ENCODE peak calls at places on chromosomes 6 and 20, in four cellular contexts. One of them, this sample, is unnamed. For H3K27me3, the result is how much of the 10 kb centered on the place peaks cover.

GRCh38 chr20:1280421-1281102 is 14.5 kb downstream of the SNPH start:
- DNase-seq in uterus: no peak
- DNase-seq in ovary: no peak
- DNase-seq in HCT116: no peak
- DNase-seq in this sample: peak

GRCh38 chr6:127266892-127267741 is 453 bp downstream of the RNF146 start:
- DNase-seq in ovary: peak
- DNase-seq in uterus: peak
- DNase-seq in HCT116: peak
- DNase-seq in this sample: peak

GRCh38 chr6:112018619-112019416 is 35.1 kb upstream of the CCN6 start:
- DNase-seq in HCT116: no peak
- DNase-seq in uterus: peak
- DNase-seq in ovary: no peak
- DNase-seq in this sample: peak

GRCh38 chr20:4592316-4593148 is 129.2 kb upstream of the PRND start:
- DNase-seq in uterus: peak
- DNase-seq in HCT116: no peak
- DNase-seq in ovary: peak
- DNase-seq in this sample: no peak

GRCh38 chr6:69622230-69622629 is 174.6 kb downstream of the LMBRD1 start:
- DNase-seq in uterus: no peak
- DNase-seq in ovary: no peak
- DNase-seq in HCT116: no peak
- DNase-seq in this sample: no peak

GRCh38 chr20:17417221-17417620 is 114.0 kb downstream of the BFSP1 start:
- DNase-seq in uterus: no peak
- DNase-seq in ovary: no peak
- DNase-seq in HCT116: no peak
- DNase-seq in this sample: no peak

GRCh38 chr6:5968817-5969726 is 37.7 kb downstream of the NRN1 start:
- DNase-seq in ovary: no peak
- DNase-seq in uterus: no peak
- DNase-seq in HCT116: peak
- DNase-seq in this sample: peak

GRCh38 chr20:15760217-15760567 is 813.1 kb downstream of the KIF16B start:
- DNase-seq in HCT116: no peak
- DNase-seq in uterus: no peak
- DNase-seq in ovary: no peak
- DNase-seq in this sample: no peak

GRCh38 chr20:43459022-43459942 is 1.6 kb downstream of the SRSF6 start:
- DNase-seq in HCT116: no peak
- DNase-seq in ovary: peak
- DNase-seq in uterus: peak
- DNase-seq in this sample: no peak

GRCh38 chr6:31465718-31466117 is 32.2 kb upstream of the MICB start:
- DNase-seq in ovary: no peak
- DNase-seq in HCT116: no peak
- DNase-seq in uterus: no peak
- DNase-seq in this sample: no peak

GRCh38 chr20:37095108-37095608 is 639 bp downstream of the RBL1 start:
- DNase-seq in ovary: no peak
- DNase-seq in uterus: no peak
- DNase-seq in HCT116: no peak
- DNase-seq in this sample: no peak

GRCh38 chr6:142543576-142543975 is 241.8 kb downstream of the ADGRG6 start:
- DNase-seq in ovary: no peak
- DNase-seq in HCT116: no peak
- DNase-seq in uterus: no peak
- DNase-seq in this sample: no peak

GRCh38 chr6:104462811-104463599 is 396.7 kb downstream of the HACE1 start:
- DNase-seq in uterus: no peak
- DNase-seq in HCT116: no peak
- DNase-seq in ovary: no peak
- DNase-seq in this sample: no peak

GRCh38 chr6:128071212-128071611 is 170.4 kb upstream of the THEMIS start:
- DNase-seq in uterus: no peak
- DNase-seq in HCT116: no peak
- DNase-seq in ovary: no peak
- DNase-seq in this sample: no peak

GRCh38 chr20:33901132-33901523 is 90.0 kb downstream of the CHMP4B start:
- DNase-seq in uterus: no peak
- DNase-seq in HCT116: no peak
- DNase-seq in ovary: no peak
- DNase-seq in this sample: no peak

GRCh38 chr6:168122521-168122920 is 43.5 kb upstream of the FRMD1 start:
- DNase-seq in uterus: no peak
- DNase-seq in HCT116: no peak
- DNase-seq in ovary: no peak
- DNase-seq in this sample: no peak

GRCh38 chr6:111564482-111564945 is 41.2 kb downstream of the TRAF3IP2 start:
- DNase-seq in uterus: peak
- DNase-seq in HCT116: no peak
- DNase-seq in ovary: no peak
- DNase-seq in this sample: peak

GRCh38 chr6:118963003-118963402 is 28.0 kb upstream of the MCM9 start:
- DNase-seq in uterus: no peak
- DNase-seq in HCT116: peak
- DNase-seq in ovary: no peak
- DNase-seq in this sample: no peak

GRCh38 chr6:53573299-53573698 is 28.4 kb upstream of the GCLC start:
- DNase-seq in HCT116: no peak
- DNase-seq in uterus: no peak
- DNase-seq in ovary: no peak
- DNase-seq in this sample: no peak

GRCh38 chr20:3121271-3121911 is 36.9 kb upstream of the AVP start:
- DNase-seq in HCT116: no peak
- DNase-seq in uterus: no peak
- DNase-seq in ovary: no peak
- DNase-seq in this sample: no peak

GRCh38 chr6:132790450-132790849 is 8.0 kb downstream of the SLC18B1 start:
- DNase-seq in uterus: no peak
- DNase-seq in ovary: no peak
- DNase-seq in HCT116: no peak
- DNase-seq in this sample: no peak

GRCh38 chr20:44656447-44656846 is 4.9 kb upstream of the ADA start:
- DNase-seq in uterus: no peak
- DNase-seq in ovary: no peak
- DNase-seq in HCT116: no peak
- DNase-seq in this sample: no peak

GRCh38 chr6:130647221-130647620 is 180.0 kb upstream of the SMLR1 start:
- DNase-seq in uterus: no peak
- DNase-seq in HCT116: no peak
- DNase-seq in ovary: no peak
- DNase-seq in this sample: no peak

GRCh38 chr6:25302677-25303128 is 23.5 kb downstream of the CARMIL1 start:
- DNase-seq in uterus: no peak
- DNase-seq in HCT116: no peak
- DNase-seq in ovary: no peak
- DNase-seq in this sample: no peak

GRCh38 chr6:113697642-113698410 is 159.3 kb upstream of the MARCKS start:
- DNase-seq in ovary: no peak
- DNase-seq in HCT116: no peak
- DNase-seq in uterus: no peak
- DNase-seq in this sample: no peak

GRCh38 chr6:166803455-166803854 is 152.9 kb downstream of the RNASET2 start:
- DNase-seq in uterus: no peak
- DNase-seq in ovary: no peak
- DNase-seq in HCT116: no peak
- DNase-seq in this sample: no peak

GRCh38 chr6:138601128-138601527 is 101.8 kb upstream of the NHSL1 start:
- DNase-seq in ovary: no peak
- DNase-seq in uterus: no peak
- DNase-seq in HCT116: no peak
- DNase-seq in this sample: no peak

GRCh38 chr6:29294499-29294914 is 7.0 kb upstream of the OR14J1 start:
- DNase-seq in HCT116: no peak
- DNase-seq in ovary: no peak
- DNase-seq in uterus: no peak
- DNase-seq in this sample: no peak

DNA sequence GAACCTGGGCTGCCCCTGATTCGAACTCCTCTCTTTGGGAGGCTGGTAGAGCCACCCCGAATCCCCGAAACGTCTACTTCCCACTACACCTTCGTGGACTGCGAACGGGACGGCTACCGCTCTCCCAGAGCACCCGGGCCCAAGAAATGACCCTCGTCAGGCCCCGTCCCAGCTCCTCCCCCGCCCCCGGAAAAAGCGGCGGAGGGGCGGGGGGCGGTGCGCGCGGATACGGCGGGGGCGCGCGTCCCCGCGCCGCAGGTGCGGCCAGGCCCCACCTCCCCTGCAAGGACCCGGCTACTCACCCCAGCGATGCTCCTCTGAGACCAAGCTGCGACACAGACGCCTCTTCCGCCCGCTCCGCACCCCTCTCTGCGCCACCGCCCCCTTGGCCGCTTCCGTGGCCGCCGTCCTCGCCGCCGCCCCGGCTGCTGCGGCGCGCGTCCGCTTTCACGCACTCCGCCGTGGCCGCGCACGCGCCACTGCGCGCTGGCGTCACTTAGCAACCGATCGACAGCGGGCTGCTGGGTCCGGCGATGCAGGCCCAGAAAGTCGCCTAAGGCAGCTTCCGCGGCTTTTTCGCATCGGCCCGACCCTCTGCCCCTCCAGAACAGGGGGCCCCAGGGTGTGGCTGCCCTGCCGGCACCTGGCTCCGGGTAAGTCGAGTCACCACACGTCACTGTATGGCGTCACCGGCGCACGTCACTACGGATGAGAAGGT is at the start of gene BTBD9:
- DNase-seq in ovary: peak
- DNase-seq in HCT116: peak
- DNase-seq in uterus: peak
- DNase-seq in this sample: peak
- TF ChIP-seq POLR2A in ovary: peak
- TF ChIP-seq POLR2A in HCT116: peak
- TF ChIP-seq POLR2A in uterus: no peak
- TF ChIP-seq POLR2A in this sample: peak

GRCh38 chr6:10424005-10424404 is 9.1 kb upstream of the TFAP2A start:
- DNase-seq in ovary: no peak
- DNase-seq in HCT116: no peak
- DNase-seq in uterus: no peak
- DNase-seq in this sample: no peak
- TF ChIP-seq CTCF in ovary: no peak
- TF ChIP-seq CTCF in HCT116: peak
- TF ChIP-seq CTCF in uterus: no peak
- TF ChIP-seq CTCF in this sample: no peak

DNA sequence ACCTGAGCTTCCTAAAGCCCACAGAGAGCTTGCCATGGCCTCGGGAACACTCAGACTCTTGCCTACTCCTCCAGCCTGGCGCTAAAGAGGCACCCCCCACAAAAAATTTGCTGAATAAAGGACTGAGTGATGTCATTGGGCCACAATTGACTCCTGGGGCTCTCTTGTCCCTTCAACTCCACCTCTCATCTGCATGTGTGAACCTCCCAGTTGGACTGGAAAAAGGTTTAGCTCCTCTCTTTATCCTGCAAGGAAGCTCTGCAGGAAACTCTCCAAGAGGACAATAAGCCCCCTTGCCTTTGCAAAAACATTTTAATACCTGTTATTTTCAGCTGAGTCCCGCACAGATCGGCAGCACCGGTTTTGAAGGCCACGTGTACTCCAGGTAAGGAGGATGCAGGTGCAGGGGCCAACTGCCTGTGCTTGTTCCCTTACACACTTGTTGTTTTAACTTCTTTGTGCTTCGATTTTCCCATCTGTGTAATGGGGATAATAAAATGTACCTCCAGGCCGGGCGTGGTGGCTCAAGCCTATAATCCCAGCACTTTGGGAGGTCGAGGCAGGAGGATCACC is 107.3 kb downstream of the TFAP2C start:
- DNase-seq in uterus: no peak
- DNase-seq in HCT116: no peak
- DNase-seq in ovary: no peak
- DNase-seq in this sample: no peak
- H3K27me3 ChIP-seq in uterus: under half
- H3K27me3 ChIP-seq in HCT116: under half
- H3K27me3 ChIP-seq in ovary: under half
- H3K27me3 ChIP-seq in this sample: under half

GRCh38 chr6:154815938-154816820 is 83.0 kb downstream of the SCAF8 start:
- DNase-seq in HCT116: no peak
- DNase-seq in ovary: no peak
- DNase-seq in uterus: no peak
- DNase-seq in this sample: no peak
- TF ChIP-seq POLR2A in HCT116: no peak
- TF ChIP-seq POLR2A in ovary: no peak
- TF ChIP-seq POLR2A in uterus: no peak
- TF ChIP-seq POLR2A in this sample: no peak

GRCh38 chr20:19802099-19802491 is 44.0 kb downstream of the RIN2 start:
- DNase-seq in HCT116: no peak
- DNase-seq in ovary: no peak
- DNase-seq in uterus: no peak
- DNase-seq in this sample: no peak

GRCh38 chr20:19799325-19799724 is 41.3 kb downstream of the RIN2 start:
- DNase-seq in HCT116: no peak
- DNase-seq in uterus: no peak
- DNase-seq in ovary: no peak
- DNase-seq in this sample: no peak

GRCh38 chr20:19806806-19807691 is 49.0 kb downstream of the RIN2 start:
- DNase-seq in uterus: no peak
- DNase-seq in HCT116: no peak
- DNase-seq in ovary: no peak
- DNase-seq in this sample: no peak

GRCh38 chr20:19807901-19808300 is 49.8 kb downstream of the RIN2 start:
- DNase-seq in ovary: no peak
- DNase-seq in uterus: no peak
- DNase-seq in HCT116: no peak
- DNase-seq in this sample: no peak

GRCh38 chr20:19802492-19803158 is 44.6 kb downstream of the RIN2 start:
- DNase-seq in uterus: no peak
- DNase-seq in HCT116: peak
- DNase-seq in ovary: no peak
- DNase-seq in this sample: no peak
- TF ChIP-seq CTCF in uterus: peak
- TF ChIP-seq CTCF in HCT116: peak
- TF ChIP-seq CTCF in ovary: no peak
- TF ChIP-seq CTCF in this sample: peak

GRCh38 chr6:24089741-24090140 is 36.3 kb upstream of the NRSN1 start:
- DNase-seq in HCT116: no peak
- DNase-seq in ovary: no peak
- DNase-seq in uterus: no peak
- DNase-seq in this sample: no peak

GRCh38 chr6:24099181-24099580 is 26.8 kb upstream of the NRSN1 start:
- DNase-seq in HCT116: no peak
- DNase-seq in ovary: no peak
- DNase-seq in uterus: no peak
- DNase-seq in this sample: no peak

DNA sequence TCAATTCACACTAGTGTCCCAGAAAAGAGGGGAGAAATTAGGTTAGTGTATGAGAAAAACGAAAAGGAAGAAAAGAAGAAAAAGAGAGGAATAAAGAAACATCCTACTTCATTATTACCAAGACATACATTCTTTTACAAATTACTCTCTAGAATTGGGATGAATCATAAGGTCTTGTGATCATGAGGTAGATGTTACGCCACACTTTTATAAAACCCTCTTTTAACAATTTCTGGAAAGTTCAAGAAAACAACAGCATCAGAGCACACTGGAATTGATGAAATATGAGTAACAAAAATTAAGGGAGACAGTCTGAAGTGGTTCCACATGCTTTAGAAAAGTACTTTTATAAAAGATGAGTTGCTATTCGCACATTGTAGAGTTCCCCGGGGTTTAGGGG is 32.6 kb upstream of the NRSN1 start:
- DNase-seq in ovary: no peak
- DNase-seq in uterus: no peak
- DNase-seq in HCT116: no peak
- DNase-seq in this sample: no peak
- H3K27me3 ChIP-seq in ovary: under half
- H3K27me3 ChIP-seq in uterus: under half
- H3K27me3 ChIP-seq in HCT116: under half
- H3K27me3 ChIP-seq in this sample: under half